ENCODE peak calls at places on chromosome 1, in six cellular contexts. Q is T-helper 17 cell, L is foreskin fibroblast, Y is hepatocyte, M is HFFc6, K is epithelial cell of esophagus. O is an unnamed sample.

GRCh38 chr1:204684551-204685235 is 845 bp downstream of the LRRN2 start:
- DNase-seq in Q (no peak), L (peak), Y (no peak), M (no peak), K (no peak), O (no peak)

GRCh38 chr1:66246371-66247262 is 287.3 kb upstream of the SGIP1 start:
- DNase-seq in Q (no peak), L (no peak), Y (no peak), M (no peak), K (no peak), O (no peak)

GRCh38 chr1:151834239-151834638 is 2.6 kb upstream of the RORC start:
- DNase-seq in Q (no peak), L (no peak), Y (no peak), M (no peak), K (no peak), O (no peak)

GRCh38 chr1:28877132-28877781 is 37.1 kb upstream of the EPB41 start:
- DNase-seq in Q (peak), L (peak), Y (peak), M (peak), K (peak), O (peak)

GRCh38 chr1:35605071-35605881 is 32.2 kb downstream of the TFAP2E start:
- DNase-seq in Q (no peak), L (no peak), Y (no peak), M (peak), K (no peak), O (no peak)

GRCh38 chr1:48329489-48329888 is 107.0 kb downstream of the SLC5A9 start:
- DNase-seq in Q (no peak), L (peak), Y (no peak), M (no peak), K (no peak), O (no peak)

GRCh38 chr1:232974971-232975370 is 24.6 kb downstream of the NTPCR start:
- DNase-seq in Q (no peak), L (peak), Y (no peak), M (peak), K (no peak), O (no peak)

GRCh38 chr1:210251680-210252490 is 19.3 kb downstream of the SERTAD4 start:
- DNase-seq in Q (no peak), L (no peak), Y (no peak), M (no peak), K (no peak), O (no peak)

GRCh38 chr1:224894915-224895314 is 34.6 kb upstream of the DNAH14 start:
- DNase-seq in Q (no peak), L (peak), Y (peak), M (peak), K (no peak), O (no peak)

GRCh38 chr1:155650231-155650757 is 38.3 kb downstream of the YY1AP1 start:
- DNase-seq in Q (no peak), L (no peak), Y (no peak), M (no peak), K (no peak), O (no peak)

O was measured in T follicular helper cell.